ENCODE peak calls at places on chromosomes 5 and 9, in four cellular contexts. G is H1, Z is mesendoderm, V is H9. T is an unnamed sample.

GRCh38 chr9:125587819-125588460 is 119.1 kb downstream of the MAPKAP1 start:
- DNase-seq in G (no peak), Z (no peak), V (no peak), T (no peak)

GRCh38 chr5:77904362-77904761 is 128.2 kb upstream of the TBCA start:
- DNase-seq in G (no peak), Z (no peak), V (no peak), T (no peak)

GRCh38 chr9:136539427-136540412 is 6.1 kb downstream of the NOTCH1 start:
- DNase-seq in G (no peak), Z (peak; percentile 79), V (peak; percentile 88), T (no peak)

GRCh38 chr5:112186401-112186990 is 232.6 kb downstream of the EPB41L4A start:
- DNase-seq in G (no peak), Z (peak; percentile 59), V (no peak), T (peak; percentile 53)

GRCh38 chr9:13956107-13956506 is 357.8 kb downstream of the NFIB start:
- DNase-seq in G (no peak), Z (no peak), V (no peak), T (no peak)

GRCh38 chr9:13975628-13976250 is 338.2 kb downstream of the NFIB start:
- DNase-seq in G (no peak), Z (no peak), V (no peak), T (no peak)

GRCh38 chr9:105093685-105094084 is 150.8 kb upstream of the SLC44A1 start:
- DNase-seq in G (no peak), Z (no peak), V (no peak), T (no peak)

GRCh38 chr9:118395415-118395814 is 691.2 kb downstream of the TLR4 start:
- DNase-seq in G (no peak), Z (no peak), V (no peak), T (no peak)

GRCh38 chr5:132556511-132557424 is at the start of gene RAD50:
- DNase-seq in G (peak; percentile 68), Z (peak; percentile 94), V (peak; percentile 95), T (peak; percentile 84)

GRCh38 chr5:157280927-157281326 is 15.0 kb downstream of the CYFIP2 start:
- DNase-seq in G (no peak), Z (no peak), V (no peak), T (peak; percentile 14)

GRCh38 chr9:84002344-84002743 is 21.7 kb downstream of the RMI1 start:
- DNase-seq in G (no peak), Z (no peak), V (no peak), T (peak; percentile 17)

GRCh38 chr5:164119806-164120440 is 614.5 kb downstream of the MAT2B start:
- DNase-seq in G (no peak), Z (peak; percentile 63), V (peak; percentile 90), T (peak; percentile 56)

GRCh38 chr5:1363581-1363980 is 18.7 kb upstream of the CLPTM1L start:
- DNase-seq in G (no peak), Z (no peak), V (no peak), T (no peak)

DNA sequence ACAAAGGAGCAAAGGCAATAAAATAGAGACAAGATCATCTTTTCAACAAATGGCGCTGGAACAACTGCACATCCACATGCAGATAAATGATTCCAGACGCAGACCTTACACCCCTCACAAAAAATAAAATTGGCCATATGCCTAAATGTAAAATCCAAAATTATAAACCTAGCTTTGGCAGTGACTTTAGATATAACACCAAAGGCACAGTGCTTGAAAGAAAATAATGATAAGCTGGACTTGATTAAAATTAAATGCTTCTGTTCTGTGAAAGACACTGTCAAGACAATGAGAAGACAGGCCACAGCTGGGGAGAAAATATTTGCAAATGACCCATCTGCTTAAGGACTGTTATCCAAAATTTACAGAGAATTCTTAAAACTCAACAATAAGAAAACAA is 10.0 kb downstream of the WNK2 start:
- DNase-seq in G (no peak), Z (no peak), V (no peak), T (no peak)
- H3K27me3 ChIP-seq in G (no peaks in the 10 kb centered on the region), Z (no peaks in the 10 kb centered on the region), V (no peaks in the 10 kb centered on the region), T (peaks cover 16% of the 10 kb centered on the region)

DNA sequence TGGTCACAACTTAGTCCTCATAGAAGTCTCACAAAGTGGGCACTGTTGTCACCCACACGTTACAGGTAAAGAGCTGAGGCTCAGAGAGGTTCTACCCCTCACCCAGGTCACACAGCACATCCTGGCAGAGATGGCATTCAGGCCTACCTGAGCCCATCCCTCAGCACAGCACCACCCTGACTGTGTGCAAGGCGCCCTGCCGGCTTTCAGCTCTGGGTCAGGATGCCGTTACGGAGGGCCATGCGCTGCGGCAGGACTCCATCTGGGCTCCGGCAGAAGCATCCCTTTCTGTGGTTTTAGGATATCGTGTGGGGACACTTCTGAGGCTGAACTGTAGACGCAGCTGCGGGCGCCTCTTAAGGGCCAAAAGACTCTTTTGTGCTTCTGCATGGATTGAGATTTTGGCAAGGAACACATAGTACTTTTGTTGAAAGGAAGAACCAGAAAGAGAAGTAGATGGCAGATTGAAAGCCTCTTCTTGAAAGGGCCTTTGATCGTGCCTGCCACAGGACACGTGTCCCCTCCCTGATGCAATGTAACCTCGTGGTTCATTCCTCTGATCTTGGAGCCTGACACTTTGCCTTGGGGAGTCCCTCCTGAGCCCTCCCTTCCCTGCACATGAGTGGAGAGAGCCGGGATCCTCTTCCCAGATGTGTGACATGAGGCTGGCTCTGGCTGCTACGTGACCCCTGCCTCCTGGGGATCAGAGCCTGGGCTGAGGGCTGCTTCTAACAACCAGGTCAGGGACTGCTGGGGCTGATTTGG is 31.3 kb downstream of the USP20 start:
- DNase-seq in G (no peak), Z (no peak), V (no peak), T (no peak)
- H4K5ac ChIP-seq in G (no peak overlapping the region), Z (no peak overlapping the region), V (no peak overlapping the region), T (no peak overlapping the region)

GRCh38 chr5:93582677-93583524 is at the start of gene NR2F1:
- DNase-seq in G (peak; percentile 78), Z (peak; percentile 95), V (peak; percentile 92), T (peak; percentile 99)

GRCh38 chr5:93583799-93584530 is 943 bp downstream of the NR2F1 start:
- DNase-seq in G (no peak), Z (peak; percentile 79), V (no peak), T (peak; percentile 47)

GRCh38 chr5:93581738-93582414 is 857 bp upstream of the NR2F1-AS1 start:
- DNase-seq in G (no peak), Z (peak; percentile 77), V (no peak), T (peak; percentile 81)

GRCh38 chr5:93584531-93585053 is 1.6 kb downstream of the NR2F1 start:
- DNase-seq in G (no peak), Z (no peak), V (no peak), T (no peak)

DNA sequence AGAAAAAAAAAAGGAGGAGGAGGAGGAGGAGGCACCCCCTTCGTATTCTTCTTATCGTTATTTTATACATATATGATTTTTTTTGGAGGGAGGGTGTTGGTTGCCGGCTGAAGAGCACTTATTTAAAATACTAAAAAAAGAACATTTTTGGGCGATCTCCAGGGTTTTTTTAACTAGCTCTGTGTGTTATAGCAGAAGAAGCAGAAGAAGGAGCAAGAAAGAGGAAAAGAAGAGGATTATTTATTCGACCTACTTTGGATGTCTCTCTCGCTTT is 440 bp downstream of the NR2F1 start:
- DNase-seq in G (no peak), Z (no peak), V (no peak), T (peak; percentile 53)
- H3K27me3 ChIP-seq in G (peaks cover 97% of the 10 kb centered on the region), Z (peaks cover 38% of the 10 kb centered on the region), V (peaks cover 68% of the 10 kb centered on the region), T (no peaks in the 10 kb centered on the region)

GRCh38 chr9:127136880-127137639 is 14.6 kb upstream of the ANGPTL2 start:
- DNase-seq in G (no peak), Z (no peak), V (peak; percentile 12), T (no peak)
- H4K5ac ChIP-seq in G (no peak overlapping the region), Z (no peak overlapping the region), V (no peak overlapping the region), T (no peak overlapping the region)

GRCh38 chr5:175576096-175576495 is 81.8 kb upstream of the HRH2 start:
- DNase-seq in G (no peak), Z (no peak), V (no peak), T (no peak)
- H3K27me3 ChIP-seq in G (peaks cover 4% of the 10 kb centered on the region), Z (no peaks in the 10 kb centered on the region), V (no peaks in the 10 kb centered on the region), T (no peaks in the 10 kb centered on the region)

GRCh38 chr5:72251386-72251785 is 68.7 kb downstream of the MRPS27 start:
- DNase-seq in G (no peak), Z (peak; percentile 51), V (no peak), T (no peak)

GRCh38 chr5:72252574-72253155 is 67.4 kb downstream of the MRPS27 start:
- DNase-seq in G (no peak), Z (no peak), V (no peak), T (no peak)

GRCh38 chr5:72255237-72255636 is 64.8 kb downstream of the MRPS27 start:
- DNase-seq in G (no peak), Z (no peak), V (no peak), T (no peak)

GRCh38 chr5:72248352-72249032 is 71.5 kb downstream of the MRPS27 start:
- DNase-seq in G (no peak), Z (peak; percentile 61), V (no peak), T (peak; percentile 88)

GRCh38 chr5:72252008-72252407 is 68.0 kb downstream of the MRPS27 start:
- DNase-seq in G (no peak), Z (no peak), V (no peak), T (no peak)
- H4K5ac ChIP-seq in G (no peak overlapping the region), Z (no peak overlapping the region), V (no peak overlapping the region), T (no peak overlapping the region)

DNA sequence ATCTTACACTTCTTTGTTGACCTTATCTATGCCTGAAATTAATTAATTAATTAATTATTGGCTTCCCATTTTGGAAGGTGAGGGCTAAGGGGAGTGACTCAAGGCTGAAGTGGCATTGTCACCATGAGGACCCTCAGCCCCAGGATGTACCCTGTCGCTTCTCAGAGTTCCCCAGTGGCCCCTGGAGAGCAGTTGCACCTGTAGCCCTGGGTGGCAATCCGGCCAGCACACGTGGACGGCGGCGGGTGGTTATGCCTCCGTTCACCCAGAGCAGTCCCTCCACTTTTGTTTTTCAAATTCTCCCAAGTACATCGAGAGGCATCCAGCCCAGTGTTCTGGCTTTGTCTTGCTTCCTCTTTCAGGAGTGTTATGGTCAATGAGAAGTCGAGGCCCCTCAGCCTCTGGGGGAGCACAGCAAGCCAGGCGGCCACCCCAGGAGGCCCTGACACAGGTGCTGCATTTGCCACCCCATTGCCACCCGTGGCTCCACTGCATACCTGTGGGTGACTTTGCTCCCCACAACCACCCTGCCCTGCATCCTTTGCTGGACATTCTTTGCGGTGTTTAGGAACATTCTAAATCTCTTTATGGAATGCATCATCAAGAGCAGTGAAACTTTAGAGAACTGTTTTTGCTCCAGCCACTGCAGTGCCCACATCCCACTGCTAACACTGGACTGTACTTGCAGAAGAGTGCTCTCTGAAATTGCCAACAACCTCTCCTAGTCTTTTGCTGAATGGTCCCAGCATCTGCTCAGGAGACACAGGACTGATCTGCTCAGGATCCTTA is 11.5 kb upstream of the IRX2 start:
- DNase-seq in G (no peak), Z (no peak), V (no peak), T (no peak)
- H3K27me3 ChIP-seq in G (peaks cover 17% of the 10 kb centered on the region), Z (peaks cover 2% of the 10 kb centered on the region), V (peaks cover 12% of the 10 kb centered on the region), T (no peaks in the 10 kb centered on the region)

T was measured in IMR-90.